ENCODE peak calls at places on chromosomes 11 and 22, in seven cellular contexts. I, D, K, P, U, W and G are unnamed samples.
A peak's percentile ranks its signal among the peaks of the same experiment; 100 is the strongest.

GRCh38 chr11:94834931-94835330 is 66.8 kb downstream of the AMOTL1 start:
- DNase-seq in I (no peak), D (no peak), K (no peak), P (no peak), U (no peak), W (no peak), G (no peak)

GRCh38 chr22:45515678-45516077 is 13.0 kb downstream of the FBLN1 start:
- DNase-seq in I (no peak), D (no peak), K (no peak), P (peak; percentile 60), U (no peak), W (no peak), G (no peak)

GRCh38 chr11:72138821-72139390 is 3.4 kb downstream of the FOLR3 start:
- DNase-seq in I (no peak), D (no peak), K (no peak), P (no peak), U (no peak), W (no peak), G (no peak)

GRCh38 chr11:99773646-99774045 is 752.9 kb downstream of the CNTN5 start:
- DNase-seq in I (no peak), D (no peak), K (no peak), P (no peak), U (no peak), W (no peak), G (no peak)

GRCh38 chr11:104784684-104785460 is 113.4 kb downstream of the CASP12 start:
- DNase-seq in I (no peak), D (no peak), K (no peak), P (no peak), U (no peak), W (no peak), G (no peak)

GRCh38 chr11:10666976-10667892 is 26.3 kb downstream of the IRAG1 start:
- DNase-seq in I (no peak), D (no peak), K (no peak), P (no peak), U (no peak), W (no peak), G (no peak)

GRCh38 chr11:117900720-117901440 is 24.4 kb upstream of the FXYD6 start:
- DNase-seq in I (no peak), D (no peak), K (peak; percentile 38), P (no peak), U (peak; percentile 22), W (no peak), G (no peak)

GRCh38 chr11:12397953-12398352 is 20.6 kb downstream of the PARVA start:
- DNase-seq in I (no peak), D (no peak), K (peak; percentile 76), P (peak; percentile 69), U (peak; percentile 82), W (peak; percentile 50), G (no peak)

GRCh38 chr22:36027960-36028645 is 521 bp downstream of the RBFOX2 start:
- DNase-seq in I (peak; percentile 86), D (no peak), K (no peak), P (no peak), U (no peak), W (no peak), G (no peak)

GRCh38 chr11:64322925-64323260 is 5.0 kb downstream of the PRDX5 start:
- DNase-seq in I (no peak), D (no peak), K (no peak), P (no peak), U (no peak), W (no peak), G (no peak)

GRCh38 chr11:111331711-111332479 is 33.5 kb downstream of the POU2AF3 start:
- DNase-seq in I (peak; percentile 58), D (no peak), K (no peak), P (no peak), U (no peak), W (no peak), G (no peak)

GRCh38 chr11:93655581-93656255 is 5.8 kb upstream of the CEP295 start:
- DNase-seq in I (no peak), D (no peak), K (no peak), P (no peak), U (no peak), W (no peak), G (no peak)

GRCh38 chr22:46462726-46463371 is 74.6 kb downstream of the CELSR1 start:
- DNase-seq in I (no peak), D (no peak), K (no peak), P (no peak), U (no peak), W (no peak), G (no peak)

GRCh38 chr11:75288846-75289760 is 48.5 kb downstream of the TPBGL start:
- DNase-seq in I (no peak), D (no peak), K (no peak), P (no peak), U (no peak), W (no peak), G (no peak)

GRCh38 chr11:8690374-8691342 is 8.1 kb downstream of the RPL27A start:
- DNase-seq in I (no peak), D (no peak), K (no peak), P (no peak), U (no peak), W (no peak), G (no peak)

GRCh38 chr11:130462101-130462885 is 13.8 kb downstream of the ADAMTS15 start:
- DNase-seq in I (no peak), D (no peak), K (no peak), P (no peak), U (no peak), W (no peak), G (no peak)

GRCh38 chr11:73206751-73207280 is 11.3 kb upstream of the P2RY2 start:
- DNase-seq in I (no peak), D (no peak), K (peak; percentile 15), P (no peak), U (no peak), W (no peak), G (no peak)

GRCh38 chr11:73203322-73203721 is 14.8 kb upstream of the P2RY2 start:
- DNase-seq in I (no peak), D (no peak), K (no peak), P (no peak), U (no peak), W (no peak), G (no peak)

GRCh38 chr11:73203790-73204189 is 14.3 kb upstream of the P2RY2 start:
- DNase-seq in I (no peak), D (no peak), K (peak; percentile 63), P (no peak), U (no peak), W (no peak), G (no peak)

GRCh38 chr11:73205666-73206343 is 12.3 kb upstream of the P2RY2 start:
- DNase-seq in I (no peak), D (no peak), K (no peak), P (no peak), U (no peak), W (no peak), G (no peak)

DNA sequence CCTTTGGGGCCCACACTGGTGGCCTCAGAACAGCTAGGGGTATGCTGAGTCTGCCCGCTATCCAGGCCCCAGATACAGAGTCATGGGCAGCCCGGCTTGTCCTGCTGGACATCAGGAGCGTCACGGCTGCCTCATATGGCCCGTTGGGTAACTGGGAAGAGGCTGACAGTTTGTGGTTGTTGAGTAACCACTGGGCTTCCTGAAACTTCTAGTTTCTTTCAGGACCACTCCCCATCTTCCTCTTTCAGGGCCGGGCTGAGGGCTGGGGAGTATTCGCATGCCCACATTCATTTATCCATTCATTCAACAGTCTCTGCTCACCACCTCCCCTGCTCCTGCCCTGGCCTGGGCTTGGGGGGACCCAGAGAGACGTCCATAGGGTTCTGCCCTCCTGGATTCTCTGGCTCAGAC is 13.4 kb upstream of the P2RY2 start:
- DNase-seq in I (no peak), D (no peak), K (peak; percentile 78), P (peak; percentile 42), U (peak; percentile 68), W (no peak), G (no peak)
- H3K4me1 ChIP-seq in I (no peaks in the 10 kb centered on the region), D (no peaks in the 10 kb centered on the region), K (no peaks in the 10 kb centered on the region), P (peaks cover 4% of the 10 kb centered on the region), U (no peaks in the 10 kb centered on the region), W (no peaks in the 10 kb centered on the region), G (peaks cover 6% of the 10 kb centered on the region)

GRCh38 chr22:37244114-37244921 is at the start of gene RAC2:
- DNase-seq in I (peak; percentile 57), D (peak; percentile 90), K (peak; percentile 79), P (peak; percentile 72), U (peak; percentile 84), W (peak; percentile 71), G (no peak)

GRCh38 chr22:37241351-37242142 is 2.5 kb downstream of the RAC2 start:
- DNase-seq in I (peak; percentile 18), D (no peak), K (no peak), P (no peak), U (no peak), W (no peak), G (no peak)

GRCh38 chr22:37244922-37245722 is 1.1 kb upstream of the RAC2 start:
- DNase-seq in I (no peak), D (no peak), K (no peak), P (no peak), U (no peak), W (no peak), G (no peak)

GRCh38 chr22:37242395-37242918 is 1.6 kb downstream of the RAC2 start:
- DNase-seq in I (peak; percentile 60), D (peak; percentile 84), K (no peak), P (peak; percentile 61), U (peak; percentile 58), W (peak; percentile 43), G (no peak)

GRCh38 chr22:37243402-37244113 is 511 bp downstream of the RAC2 start:
- DNase-seq in I (peak; percentile 25), D (no peak), K (no peak), P (no peak), U (no peak), W (no peak), G (no peak)
- H3K4me1 ChIP-seq in I (peaks cover 7% of the 10 kb centered on the region), D (peaks cover 53% of the 10 kb centered on the region), K (no peaks in the 10 kb centered on the region), P (no peaks in the 10 kb centered on the region), U (no peaks in the 10 kb centered on the region), W (no peaks in the 10 kb centered on the region), G (peaks cover 24% of the 10 kb centered on the region)

GRCh38 chr22:50272103-50272782 is 2.1 kb upstream of the MAPK11 start:
- DNase-seq in I (peak; percentile 48), D (no peak), K (no peak), P (no peak), U (no peak), W (no peak), G (no peak)

GRCh38 chr22:50269573-50270301 is 443 bp downstream of the MAPK11 start:
- DNase-seq in I (peak; percentile 90), D (no peak), K (no peak), P (peak; percentile 63), U (no peak), W (peak; percentile 56), G (no peak)

GRCh38 chr22:50271011-50271394 is 823 bp upstream of the MAPK11 start:
- DNase-seq in I (no peak), D (no peak), K (no peak), P (no peak), U (no peak), W (no peak), G (no peak)

GRCh38 chr22:50270302-50271010 is at the start of gene MAPK11:
- DNase-seq in I (peak; percentile 85), D (peak; percentile 70), K (peak; percentile 80), P (peak; percentile 79), U (peak; percentile 77), W (peak; percentile 82), G (peak; percentile 57)

GRCh38 chr22:50271519-50271970 is 1.4 kb upstream of the MAPK11 start:
- DNase-seq in I (peak; percentile 93), D (peak; percentile 50), K (no peak), P (peak; percentile 78), U (peak; percentile 77), W (peak; percentile 79), G (no peak)
- H3K4me1 ChIP-seq in I (peaks cover 7% of the 10 kb centered on the region), D (peaks cover 25% of the 10 kb centered on the region), K (peaks cover 54% of the 10 kb centered on the region), P (no peaks in the 10 kb centered on the region), U (peaks cover 5% of the 10 kb centered on the region), W (peaks cover 53% of the 10 kb centered on the region), G (peaks cover 10% of the 10 kb centered on the region)

GRCh38 chr22:43011079-43011478 is 3.9 kb downstream of the PACSIN2 start:
- DNase-seq in I (no peak), D (no peak), K (no peak), P (no peak), U (no peak), W (no peak), G (no peak)
- H3K4me1 ChIP-seq in I (no peaks in the 10 kb centered on the region), D (peaks cover 14% of the 10 kb centered on the region), K (peaks cover 54% of the 10 kb centered on the region), P (peaks cover 12% of the 10 kb centered on the region), U (no peaks in the 10 kb centered on the region), W (peaks cover 23% of the 10 kb centered on the region), G (peaks cover 8% of the 10 kb centered on the region)